ENCODE peak calls at places on chromosome 20, in six cellular contexts. H is Peyer's patch, J is OCI-LY7, T is hepatocyte, Z is uterus, W is PC-3. Y is an unnamed sample.
A peak's percentile ranks its signal among the peaks of the same experiment; 100 is the strongest.

GRCh38 chr20:38875170-38875993 is 50.8 kb upstream of the FAM83D start:
- DNase-seq in H (no peak), J (peak; percentile 97), T (no peak), Z (no peak), W (no peak), Y (no peak)

GRCh38 chr20:44573501-44573869 is 8.9 kb upstream of the PKIG start:
- DNase-seq in H (no peak), J (no peak), T (no peak), Z (no peak), W (no peak), Y (no peak)

GRCh38 chr20:22411568-22412450 is 172.6 kb downstream of the FOXA2 start:
- DNase-seq in H (no peak), J (no peak), T (peak; percentile 76), Z (peak; percentile 57), W (no peak), Y (peak; percentile 57)

GRCh38 chr20:41425180-41425884 is 58.7 kb upstream of the EMILIN3 start:
- DNase-seq in H (no peak), J (no peak), T (no peak), Z (no peak), W (no peak), Y (no peak)

GRCh38 chr20:19495905-19496703 is 262.0 kb upstream of the RIN2 start:
- DNase-seq in H (no peak), J (no peak), T (no peak), Z (no peak), W (no peak), Y (no peak)

GRCh38 chr20:38283236-38283635 is 20.7 kb upstream of the BPI start:
- DNase-seq in H (no peak), J (no peak), T (no peak), Z (no peak), W (no peak), Y (no peak)

GRCh38 chr20:53224851-53225250 is 252.7 kb downstream of the TSHZ2 start:
- DNase-seq in H (no peak), J (no peak), T (no peak), Z (no peak), W (no peak), Y (no peak)

GRCh38 chr20:49539481-49540231 is 28.3 kb downstream of the PTGIS start:
- DNase-seq in H (no peak), J (no peak), T (no peak), Z (no peak), W (no peak), Y (no peak)

GRCh38 chr20:12875510-12875909 is 133.3 kb upstream of the SPTLC3 start:
- DNase-seq in H (no peak), J (no peak), T (peak; percentile 6), Z (no peak), W (no peak), Y (no peak)

GRCh38 chr20:35907017-35907685 is 47.2 kb downstream of the SCAND1 start:
- DNase-seq in H (no peak), J (no peak), T (no peak), Z (no peak), W (no peak), Y (no peak)

GRCh38 chr20:38350879-38351775 is 4.8 kb downstream of the LBP start:
- DNase-seq in H (peak; percentile 79), J (no peak), T (no peak), Z (peak; percentile 34), W (no peak), Y (no peak)

GRCh38 chr20:63323298-63323820 is 30.4 kb downstream of the COL20A1 start:
- DNase-seq in H (no peak), J (no peak), T (no peak), Z (no peak), W (no peak), Y (no peak)

GRCh38 chr20:50141811-50142561 is 11.5 kb downstream of the PEDS1 start:
- DNase-seq in H (no peak), J (no peak), T (no peak), Z (no peak), W (no peak), Y (no peak)

GRCh38 chr20:45061244-45061643 is 39.7 kb downstream of the KCNS1 start:
- DNase-seq in H (no peak), J (no peak), T (no peak), Z (no peak), W (peak; percentile 96), Y (no peak)

GRCh38 chr20:19588731-19589130 is 169.3 kb upstream of the RIN2 start:
- DNase-seq in H (no peak), J (no peak), T (peak; percentile 16), Z (peak; percentile 33), W (peak; percentile 32), Y (no peak)

GRCh38 chr20:13984211-13984610 is 6.2 kb downstream of the SEL1L2 start:
- DNase-seq in H (no peak), J (no peak), T (no peak), Z (no peak), W (peak; percentile 90), Y (no peak)

GRCh38 chr20:36092424-36093024 is 62.0 kb upstream of the EPB41L1 start:
- DNase-seq in H (peak; percentile 74), J (no peak), T (peak; percentile 69), Z (peak; percentile 23), W (peak; percentile 25), Y (no peak)

GRCh38 chr20:49901588-49901987 is 13.7 kb downstream of the SPATA2 start:
- DNase-seq in H (no peak), J (no peak), T (no peak), Z (no peak), W (no peak), Y (no peak)

GRCh38 chr20:1150968-1151367 is 32.6 kb downstream of the PSMF1 start:
- DNase-seq in H (no peak), J (no peak), T (no peak), Z (no peak), W (no peak), Y (no peak)

GRCh38 chr20:31517373-31517772 is 3.1 kb downstream of the HM13 start:
- DNase-seq in H (no peak), J (no peak), T (peak; percentile 71), Z (no peak), W (peak; percentile 73), Y (no peak)

GRCh38 chr20:50121858-50122271 is 8.9 kb upstream of the UBE2V1 start:
- DNase-seq in H (no peak), J (peak; percentile 22), T (no peak), Z (no peak), W (peak; percentile 59), Y (no peak)

GRCh38 chr20:36830791-36831691 is 44.9 kb upstream of the TLDC2 start:
- DNase-seq in H (no peak), J (no peak), T (no peak), Z (peak; percentile 68), W (peak; percentile 34), Y (peak; percentile 61)

GRCh38 chr20:17896247-17896723 is 72.3 kb downstream of the SNX5 start:
- DNase-seq in H (no peak), J (no peak), T (no peak), Z (no peak), W (peak; percentile 16), Y (no peak)

GRCh38 chr20:43691928-43692524 is 25.1 kb downstream of the MYBL2 start:
- DNase-seq in H (peak; percentile 77), J (peak; percentile 76), T (peak; percentile 71), Z (no peak), W (peak; percentile 65), Y (no peak)

GRCh38 chr20:61252601-61253263 is 671 bp downstream of the CDH4 start:
- DNase-seq in H (peak; percentile 39), J (no peak), T (peak; percentile 29), Z (no peak), W (no peak), Y (no peak)

GRCh38 chr20:15316556-15316955 is 979.1 kb upstream of the FLRT3 start:
- DNase-seq in H (no peak), J (no peak), T (no peak), Z (no peak), W (no peak), Y (no peak)

DNA sequence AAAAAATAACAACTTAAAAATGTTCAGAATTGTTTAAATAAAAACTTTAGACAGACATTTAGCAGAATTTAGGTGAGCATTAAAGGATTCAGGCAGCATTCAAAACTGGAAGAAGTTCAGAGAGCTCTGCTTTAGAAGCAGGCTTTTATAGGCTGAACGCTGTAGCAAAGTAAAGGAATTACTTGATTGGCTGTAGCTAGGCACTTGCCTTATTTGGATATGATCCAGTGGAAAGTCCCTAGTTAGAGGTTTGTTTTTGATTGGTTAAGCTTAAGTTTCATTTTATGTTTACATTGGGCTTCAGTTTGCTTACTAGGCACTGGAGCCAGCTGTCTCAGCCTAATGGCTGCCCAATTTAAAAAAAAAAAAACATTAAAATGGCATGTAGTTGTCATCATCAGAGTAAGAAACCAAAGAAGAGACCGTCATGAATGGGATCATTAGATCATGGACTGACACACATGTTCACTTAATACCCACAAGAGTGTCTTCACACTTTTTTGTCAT is 65.1 kb downstream of the CBFA2T2 start:
- DNase-seq in H (no peak), J (peak; percentile 91), T (peak; percentile 91), Z (no peak), W (peak; percentile 95), Y (no peak)
- H3K9me3 ChIP-seq in H (no peaks in the 10 kb centered on the region), J (peaks cover 6% of the 10 kb centered on the region), T (no peaks in the 10 kb centered on the region), Z (no peaks in the 10 kb centered on the region), W (no peaks in the 10 kb centered on the region), Y (no peaks in the 10 kb centered on the region)

DNA sequence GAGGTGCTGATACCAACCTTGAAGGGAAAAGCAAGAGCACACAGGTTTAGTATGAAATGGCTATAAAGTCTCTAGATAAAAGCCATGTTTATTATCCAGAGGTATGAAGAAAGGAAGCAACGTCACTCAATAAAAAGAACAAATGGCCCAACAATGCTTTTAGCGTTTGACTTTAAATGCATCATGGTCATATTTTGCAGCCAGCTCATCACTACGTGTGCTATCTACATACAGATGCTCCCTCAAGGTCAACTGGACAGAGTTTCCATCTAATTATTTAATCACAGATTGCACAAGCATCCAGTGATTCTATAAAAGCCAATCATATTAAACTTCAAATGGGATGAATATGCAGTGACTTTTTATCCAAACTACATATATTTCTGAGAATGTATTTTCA is 127.6 kb upstream of the SYNDIG1 start:
- DNase-seq in H (no peak), J (no peak), T (no peak), Z (no peak), W (no peak), Y (no peak)
- H3K9me3 ChIP-seq in H (no peaks in the 10 kb centered on the region), J (no peaks in the 10 kb centered on the region), T (no peaks in the 10 kb centered on the region), Z (no peaks in the 10 kb centered on the region), W (no peaks in the 10 kb centered on the region), Y (no peaks in the 10 kb centered on the region)

GRCh38 chr20:58531657-58532056 is 16.5 kb upstream of the APCDD1L start:
- DNase-seq in H (no peak), J (no peak), T (no peak), Z (no peak), W (no peak), Y (no peak)
- H3K9me3 ChIP-seq in H (no peaks in the 10 kb centered on the region), J (peaks cover 7% of the 10 kb centered on the region), T (peaks cover 2% of the 10 kb centered on the region), Z (no peaks in the 10 kb centered on the region), W (peaks cover 40% of the 10 kb centered on the region), Y (peaks cover 12% of the 10 kb centered on the region)

GRCh38 chr20:25195014-25195961 is at the start of gene ENTPD6:
- DNase-seq in H (peak; percentile 96), J (no peak), T (peak; percentile 96), Z (peak; percentile 95), W (peak; percentile 93), Y (peak; percentile 91)
- H3K9me3 ChIP-seq in H (no peaks in the 10 kb centered on the region), J (no peaks in the 10 kb centered on the region), T (no peaks in the 10 kb centered on the region), Z (no peaks in the 10 kb centered on the region), W (no peaks in the 10 kb centered on the region), Y (no peaks in the 10 kb centered on the region)

DNA sequence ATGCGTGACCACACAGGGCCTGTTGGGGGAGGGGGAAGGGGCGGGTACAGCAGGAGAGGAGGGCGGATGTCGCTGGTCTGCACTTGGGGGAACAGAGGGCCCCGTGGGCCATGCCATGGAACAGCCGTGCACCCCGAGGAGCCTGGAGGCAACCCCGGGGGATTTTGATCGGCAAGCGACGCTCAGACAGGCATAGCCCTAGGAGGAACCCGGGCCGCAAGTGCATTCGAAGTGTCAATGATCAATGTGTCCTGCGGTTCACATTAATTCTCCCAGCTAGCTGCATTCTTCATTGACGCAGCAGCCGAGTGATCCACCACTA is 772.8 kb upstream of the DEFB115 start:
- DNase-seq in H (no peak), J (no peak), T (no peak), Z (no peak), W (no peak), Y (no peak)
- H3K9me3 ChIP-seq in H (no peaks in the 10 kb centered on the region), J (no peaks in the 10 kb centered on the region), T (peaks cover 3% of the 10 kb centered on the region), Z (no peaks in the 10 kb centered on the region), W (peaks cover 6% of the 10 kb centered on the region), Y (peaks cover 7% of the 10 kb centered on the region)

Y was measured in lung.